ENCODE peak calls at places on chromosomes 12 and 14, in nine cellular contexts. D, J, O, I, H, M, V, R and L are unnamed samples.

GRCh38 chr14:73255693-73256225 is 18.5 kb downstream of the PAPLN start:
- DNase-seq in D (no peak), J (no peak), O (no peak), I (no peak), H (no peak), M (no peak), V (peak), R (no peak), L (no peak)

GRCh38 chr12:123445388-123446344 is 9.2 kb upstream of the RILPL2 start:
- DNase-seq in D (peak), J (peak), O (no peak), I (peak), H (peak), M (no peak), V (no peak), R (no peak), L (peak)

GRCh38 chr14:100221419-100222218 is 17.3 kb upstream of the YY1 start:
- DNase-seq in D (no peak), J (peak), O (no peak), I (peak), H (peak), M (peak), V (no peak), R (peak), L (no peak)

GRCh38 chr12:128784030-128784770 is 39.6 kb downstream of the SLC15A4 start:
- DNase-seq in D (no peak), J (no peak), O (no peak), I (no peak), H (peak), M (no peak), V (no peak), R (peak), L (no peak)

GRCh38 chr12:28535216-28535615 is 345.0 kb downstream of the CCDC91 start:
- DNase-seq in D (no peak), J (peak), O (no peak), I (no peak), H (peak), M (peak), V (no peak), R (no peak), L (no peak)

GRCh38 chr14:58768977-58769376 is 131.2 kb downstream of the DACT1 start:
- DNase-seq in D (no peak), J (no peak), O (no peak), I (no peak), H (no peak), M (no peak), V (no peak), R (no peak), L (no peak)

GRCh38 chr12:80858356-80858755 is 79.4 kb downstream of the LIN7A start:
- DNase-seq in D (no peak), J (no peak), O (no peak), I (no peak), H (no peak), M (no peak), V (no peak), R (no peak), L (no peak)

GRCh38 chr12:112599871-112600270 is 181.1 kb downstream of the PTPN11 start:
- DNase-seq in D (peak), J (no peak), O (no peak), I (no peak), H (peak), M (no peak), V (no peak), R (no peak), L (no peak)

GRCh38 chr12:82325540-82326336 is 32.4 kb downstream of the CCDC59 start:
- DNase-seq in D (no peak), J (no peak), O (no peak), I (no peak), H (no peak), M (no peak), V (no peak), R (no peak), L (no peak)

GRCh38 chr12:41023836-41024235 is 164.3 kb upstream of the PDZRN4 start:
- DNase-seq in D (no peak), J (no peak), O (no peak), I (no peak), H (no peak), M (no peak), V (no peak), R (no peak), L (no peak)

GRCh38 chr14:99035712-99036593 is 236.0 kb downstream of the BCL11B start:
- DNase-seq in D (peak), J (no peak), O (peak), I (peak), H (peak), M (peak), V (peak), R (peak), L (no peak)

GRCh38 chr12:34402228-34402898 is 380.1 kb downstream of the ALG10 start:
- DNase-seq in D (no peak), J (no peak), O (no peak), I (peak), H (no peak), M (no peak), V (peak), R (peak), L (no peak)

GRCh38 chr12:1661553-1662335 is 29.1 kb upstream of the ADIPOR2 start:
- DNase-seq in D (peak), J (peak), O (peak), I (peak), H (peak), M (peak), V (peak), R (peak), L (peak)

GRCh38 chr14:58607571-58608317 is 30.0 kb upstream of the DACT1 start:
- DNase-seq in D (no peak), J (no peak), O (no peak), I (no peak), H (peak), M (peak), V (no peak), R (no peak), L (no peak)

GRCh38 chr12:15601210-15601800 is 187.9 kb downstream of the EPS8 start:
- DNase-seq in D (peak), J (no peak), O (no peak), I (no peak), H (peak), M (peak), V (no peak), R (no peak), L (no peak)

GRCh38 chr14:68611611-68612010 is 181.3 kb downstream of the ZFP36L1 start:
- DNase-seq in D (no peak), J (no peak), O (no peak), I (no peak), H (no peak), M (no peak), V (no peak), R (no peak), L (no peak)

GRCh38 chr14:94330857-94331256 is 7.7 kb upstream of the SERPINA6 start:
- DNase-seq in D (no peak), J (no peak), O (no peak), I (no peak), H (no peak), M (no peak), V (no peak), R (no peak), L (no peak)

GRCh38 chr12:31362115-31362758 is 36.3 kb upstream of the SINHCAF start:
- DNase-seq in D (no peak), J (no peak), O (no peak), I (no peak), H (no peak), M (no peak), V (no peak), R (no peak), L (no peak)

GRCh38 chr12:53970451-53970850 is 2.5 kb upstream of the HOXC11 start:
- DNase-seq in D (no peak), J (no peak), O (no peak), I (no peak), H (no peak), M (no peak), V (no peak), R (no peak), L (no peak)

GRCh38 chr12:66803972-66804371 is 125.1 kb upstream of the GRIP1 start:
- DNase-seq in D (no peak), J (no peak), O (no peak), I (no peak), H (no peak), M (no peak), V (no peak), R (no peak), L (no peak)

GRCh38 chr12:119556830-119557229 is 36.7 kb upstream of the TMEM233 start:
- DNase-seq in D (no peak), J (no peak), O (no peak), I (no peak), H (no peak), M (no peak), V (no peak), R (no peak), L (no peak)

GRCh38 chr12:115776399-115776798 is 501.1 kb downstream of the MED13L start:
- DNase-seq in D (no peak), J (no peak), O (no peak), I (no peak), H (no peak), M (no peak), V (no peak), R (no peak), L (no peak)

GRCh38 chr14:55274760-55275159 is 3.5 kb downstream of the FBXO34 start:
- DNase-seq in D (no peak), J (no peak), O (no peak), I (no peak), H (peak), M (no peak), V (no peak), R (no peak), L (no peak)

GRCh38 chr12:89710873-89711179 is 2.2 kb upstream of the ATP2B1 start:
- DNase-seq in D (no peak), J (peak), O (no peak), I (no peak), H (no peak), M (no peak), V (no peak), R (no peak), L (no peak)

GRCh38 chr12:24759155-24759554 is 189.7 kb downstream of the BCAT1 start:
- DNase-seq in D (no peak), J (no peak), O (no peak), I (no peak), H (no peak), M (no peak), V (no peak), R (no peak), L (no peak)

GRCh38 chr12:24751181-24751580 is 197.7 kb downstream of the BCAT1 start:
- DNase-seq in D (no peak), J (no peak), O (no peak), I (no peak), H (no peak), M (no peak), V (no peak), R (no peak), L (no peak)

GRCh38 chr12:24752763-24753462 is 196.0 kb downstream of the BCAT1 start:
- DNase-seq in D (no peak), J (no peak), O (no peak), I (no peak), H (no peak), M (no peak), V (no peak), R (no peak), L (no peak)

GRCh38 chr12:24756479-24757024 is 192.3 kb downstream of the BCAT1 start:
- DNase-seq in D (no peak), J (no peak), O (no peak), I (no peak), H (no peak), M (no peak), V (no peak), R (no peak), L (no peak)

DNA sequence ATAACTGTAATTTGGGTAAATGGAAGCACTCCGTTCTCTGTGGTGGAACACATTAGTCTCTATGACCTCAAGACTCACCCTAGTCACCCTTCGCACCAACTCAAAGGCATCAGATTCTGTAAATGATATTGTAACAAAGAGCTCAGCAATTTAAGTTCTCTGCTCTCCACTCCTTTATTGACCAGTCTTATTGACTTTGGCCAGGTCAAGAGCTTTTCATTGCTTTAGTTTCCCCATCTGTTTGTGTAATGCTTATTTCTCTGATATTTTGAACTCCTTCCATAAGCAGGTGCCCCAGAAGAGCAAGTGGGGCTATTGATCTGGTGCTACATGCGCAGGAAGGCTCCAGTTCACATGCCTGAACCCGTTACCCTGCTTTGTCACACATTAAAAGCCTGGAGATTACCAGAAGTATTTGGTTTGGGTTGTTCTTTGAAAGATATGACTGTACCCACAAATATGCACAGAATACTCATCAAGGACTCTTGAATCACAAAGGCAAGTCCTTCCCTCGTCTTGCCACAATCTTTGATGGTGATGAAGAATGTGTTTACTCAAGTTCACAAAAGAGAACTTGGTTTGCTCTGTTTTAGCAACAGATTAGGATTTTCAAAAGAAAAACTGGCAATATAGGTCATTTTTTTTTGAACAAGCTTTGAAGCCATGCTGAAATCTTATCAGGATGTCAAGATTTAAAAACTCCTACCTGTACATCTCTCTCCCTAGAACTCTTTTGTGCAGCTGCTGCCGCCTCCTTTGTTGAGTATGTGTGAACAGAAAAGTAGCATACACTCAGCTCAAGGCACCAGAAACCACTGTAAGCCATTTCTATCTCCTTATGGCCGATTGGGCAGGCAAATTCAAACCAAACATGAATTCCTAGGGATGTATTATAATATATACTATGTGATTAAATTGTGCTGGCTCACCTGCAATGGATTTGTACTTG is 193.9 kb downstream of the BCAT1 start:
- DNase-seq in D (no peak), J (no peak), O (no peak), I (no peak), H (peak), M (peak), V (no peak), R (no peak), L (no peak)
- H3K4me3 ChIP-seq in D (no peak), J (no peak), O (no peak), I (no peak), H (no peak), M (no peak), V (no peak), R (no peak), L (no peak)

GRCh38 chr12:51865757-51866270 is 17.3 kb upstream of the FIGNL2 start:
- DNase-seq in D (no peak), J (no peak), O (no peak), I (no peak), H (no peak), M (no peak), V (peak), R (no peak), L (no peak)

GRCh38 chr12:51864701-51865469 is 16.4 kb upstream of the FIGNL2 start:
- DNase-seq in D (no peak), J (no peak), O (no peak), I (no peak), H (no peak), M (no peak), V (peak), R (no peak), L (no peak)

GRCh38 chr12:51866762-51867161 is 18.2 kb upstream of the FIGNL2 start:
- DNase-seq in D (no peak), J (no peak), O (no peak), I (no peak), H (no peak), M (no peak), V (peak), R (no peak), L (no peak)

GRCh38 chr12:51865470-51865745 is 16.9 kb upstream of the FIGNL2 start:
- DNase-seq in D (no peak), J (no peak), O (no peak), I (no peak), H (no peak), M (no peak), V (peak), R (no peak), L (no peak)

DNA sequence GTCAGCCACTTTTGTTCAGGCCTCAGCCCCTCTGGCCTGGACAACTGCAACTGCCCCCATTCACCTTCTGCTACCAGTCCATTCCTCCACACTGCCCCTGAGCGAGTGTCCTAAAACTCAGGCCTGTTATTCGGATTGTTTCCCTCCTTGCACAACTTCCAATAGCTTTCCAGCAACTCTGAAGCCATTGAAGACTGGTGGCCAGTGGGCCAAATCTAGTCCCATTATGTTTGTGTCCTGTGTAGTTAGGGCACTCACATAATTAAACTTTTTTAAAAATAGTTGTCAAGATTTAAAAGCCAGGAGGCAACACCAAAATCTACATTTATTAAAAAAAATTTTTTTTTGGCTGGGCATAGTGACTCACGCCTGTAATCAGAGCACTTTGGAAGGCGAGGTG is 17.8 kb upstream of the FIGNL2 start:
- DNase-seq in D (no peak), J (no peak), O (no peak), I (no peak), H (no peak), M (no peak), V (peak), R (no peak), L (no peak)
- TF ChIP-seq CTCF in D (no peak), J (no peak), O (no peak), I (no peak), H (no peak), M (no peak), V (no peak), R (no peak), L (no peak)

DNA sequence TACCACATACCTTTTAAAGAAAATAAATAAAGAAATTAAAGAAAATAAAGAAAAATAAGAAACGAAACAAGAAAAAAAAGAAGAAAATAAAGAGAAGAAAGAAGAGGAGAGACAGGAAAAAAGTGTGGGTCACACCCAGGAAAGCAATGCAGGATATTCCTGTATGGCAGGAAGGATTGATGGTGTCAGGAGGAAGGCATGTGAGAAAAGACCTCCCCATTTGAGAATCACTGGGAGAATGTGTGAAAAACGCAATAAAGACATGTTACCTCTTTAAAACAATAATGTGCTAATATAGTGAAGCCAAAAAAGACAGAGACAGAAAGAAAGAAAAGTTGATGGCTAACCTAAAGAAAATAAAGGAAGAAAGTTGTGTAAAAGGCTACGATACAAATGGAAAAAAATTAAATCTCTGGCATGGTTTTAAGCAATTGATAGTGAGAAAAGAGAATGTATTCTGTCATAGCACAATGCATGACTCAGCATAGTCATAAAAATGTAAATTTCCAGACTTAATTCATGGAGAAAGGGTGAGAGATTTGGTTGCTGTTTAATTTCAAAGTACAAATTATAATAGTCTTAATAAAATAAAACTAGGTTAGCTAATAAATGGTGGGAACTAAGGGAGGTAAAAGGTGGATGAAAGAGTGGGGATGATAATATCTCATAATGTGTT is 24.3 kb upstream of the FOXG1 start:
- DNase-seq in D (no peak), J (no peak), O (no peak), I (no peak), H (no peak), M (no peak), V (no peak), R (no peak), L (no peak)
- H3K4me3 ChIP-seq in D (no peak), J (no peak), O (no peak), I (no peak), H (no peak), M (no peak), V (no peak), R (no peak), L (no peak)

DNA sequence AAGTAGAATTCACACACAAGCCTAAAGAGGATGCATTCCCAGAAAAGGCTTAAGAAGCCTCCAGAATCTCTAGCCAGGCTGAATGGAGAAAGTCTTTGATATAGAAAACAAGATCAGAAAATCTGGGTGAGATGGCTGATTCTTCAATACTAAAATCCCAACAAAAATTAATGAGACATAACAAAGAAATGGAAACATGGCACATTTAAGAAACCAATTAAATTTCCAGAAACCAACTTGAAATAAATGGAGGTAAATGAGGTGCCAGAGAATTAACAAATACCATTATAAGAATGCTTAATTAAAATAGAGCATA is 51.9 kb downstream of the CPSF6 start:
- DNase-seq in D (no peak), J (no peak), O (no peak), I (no peak), H (no peak), M (no peak), V (no peak), R (no peak), L (no peak)
- TF ChIP-seq CTCF in D (peak), J (no peak), O (no peak), I (peak), H (no peak), M (no peak), V (no peak), R (no peak), L (no peak)

GRCh38 chr12:114399664-114400211 is 6.2 kb downstream of the TBX5 start:
- DNase-seq in D (peak), J (no peak), O (peak), I (no peak), H (peak), M (no peak), V (no peak), R (no peak), L (peak)
- H3K4me3 ChIP-seq in D (no peak), J (no peak), O (peak), I (no peak), H (peak), M (no peak), V (no peak), R (no peak), L (peak)

GRCh38 chr12:20646239-20646827 is 48.8 kb upstream of the SLCO1C1 start:
- DNase-seq in D (peak), J (peak), O (peak), I (no peak), H (peak), M (no peak), V (no peak), R (no peak), L (peak)
- TF ChIP-seq CTCF in D (peak), J (peak), O (peak), I (peak), H (peak), M (peak), V (peak), R (no peak), L (peak)